ENCODE peak calls at places on chromosome 12, in four cellular contexts. One of them, this sample, is unnamed.

GRCh38 chr12:65813983-65814382 is 10.3 kb upstream of the HMGA2 start:
- DNase-seq in dermis blood vessel endothelial cell: no peak
- DNase-seq in dermis microvascular lymphatic vessel endothelial cell: no peak
- DNase-seq in Panc1: no peak
- DNase-seq in this sample: no peak

GRCh38 chr12:111692575-111693210 is 6.8 kb downstream of the ACAD10 start:
- DNase-seq in dermis blood vessel endothelial cell: peak
- DNase-seq in dermis microvascular lymphatic vessel endothelial cell: no peak
- DNase-seq in Panc1: no peak
- DNase-seq in this sample: no peak

GRCh38 chr12:104177663-104178501 is 37.7 kb upstream of the TXNRD1 start:
- DNase-seq in dermis microvascular lymphatic vessel endothelial cell: no peak
- DNase-seq in Panc1: no peak
- DNase-seq in dermis blood vessel endothelial cell: peak
- DNase-seq in this sample: peak

GRCh38 chr12:115799610-115800009 is 477.9 kb downstream of the MED13L start:
- DNase-seq in Panc1: no peak
- DNase-seq in dermis microvascular lymphatic vessel endothelial cell: no peak
- DNase-seq in dermis blood vessel endothelial cell: no peak
- DNase-seq in this sample: no peak

GRCh38 chr12:116934908-116935698 is 24.4 kb downstream of the FBXW8 start:
- DNase-seq in Panc1: no peak
- DNase-seq in dermis blood vessel endothelial cell: peak
- DNase-seq in dermis microvascular lymphatic vessel endothelial cell: no peak
- DNase-seq in this sample: no peak

GRCh38 chr12:121295746-121296617 is 527 bp downstream of the CAMKK2 start:
- DNase-seq in dermis microvascular lymphatic vessel endothelial cell: no peak
- DNase-seq in Panc1: no peak
- DNase-seq in dermis blood vessel endothelial cell: peak
- DNase-seq in this sample: no peak

GRCh38 chr12:27602516-27602915 is 78.5 kb downstream of the PPFIBP1 start:
- DNase-seq in Panc1: no peak
- DNase-seq in dermis blood vessel endothelial cell: no peak
- DNase-seq in dermis microvascular lymphatic vessel endothelial cell: no peak
- DNase-seq in this sample: no peak

GRCh38 chr12:29610473-29611174 is 113.1 kb upstream of the OVCH1 start:
- DNase-seq in dermis microvascular lymphatic vessel endothelial cell: no peak
- DNase-seq in dermis blood vessel endothelial cell: no peak
- DNase-seq in Panc1: no peak
- DNase-seq in this sample: no peak

GRCh38 chr12:49515266-49515665 is 23.6 kb upstream of the KCNH3 start:
- DNase-seq in Panc1: peak
- DNase-seq in dermis microvascular lymphatic vessel endothelial cell: no peak
- DNase-seq in dermis blood vessel endothelial cell: peak
- DNase-seq in this sample: peak

GRCh38 chr12:65163755-65164154 is 5.6 kb upstream of the LEMD3 start:
- DNase-seq in Panc1: no peak
- DNase-seq in dermis microvascular lymphatic vessel endothelial cell: no peak
- DNase-seq in dermis blood vessel endothelial cell: no peak
- DNase-seq in this sample: no peak

GRCh38 chr12:108861878-108862587 is 4.7 kb upstream of the SSH1 start:
- DNase-seq in Panc1: no peak
- DNase-seq in dermis microvascular lymphatic vessel endothelial cell: no peak
- DNase-seq in dermis blood vessel endothelial cell: no peak
- DNase-seq in this sample: no peak

GRCh38 chr12:38662851-38663250 is 242.5 kb downstream of the CPNE8 start:
- DNase-seq in dermis microvascular lymphatic vessel endothelial cell: no peak
- DNase-seq in Panc1: no peak
- DNase-seq in dermis blood vessel endothelial cell: no peak
- DNase-seq in this sample: no peak

GRCh38 chr12:76633415-76633814 is 73.8 kb upstream of the OSBPL8 start:
- DNase-seq in dermis blood vessel endothelial cell: peak
- DNase-seq in Panc1: no peak
- DNase-seq in dermis microvascular lymphatic vessel endothelial cell: peak
- DNase-seq in this sample: no peak

GRCh38 chr12:53381739-53382630 is 2.0 kb downstream of the SP1 start:
- DNase-seq in Panc1: no peak
- DNase-seq in dermis microvascular lymphatic vessel endothelial cell: no peak
- DNase-seq in dermis blood vessel endothelial cell: peak
- DNase-seq in this sample: peak

GRCh38 chr12:12480074-12480473 is 82.6 kb downstream of the DUSP16 start:
- DNase-seq in dermis blood vessel endothelial cell: no peak
- DNase-seq in Panc1: no peak
- DNase-seq in dermis microvascular lymphatic vessel endothelial cell: no peak
- DNase-seq in this sample: no peak

GRCh38 chr12:113088971-113089756 is 32.6 kb downstream of the DTX1 start:
- DNase-seq in Panc1: no peak
- DNase-seq in dermis microvascular lymphatic vessel endothelial cell: no peak
- DNase-seq in dermis blood vessel endothelial cell: no peak
- DNase-seq in this sample: no peak

GRCh38 chr12:904010-904414 is 45.5 kb downstream of the RAD52 start:
- DNase-seq in dermis blood vessel endothelial cell: peak
- DNase-seq in dermis microvascular lymphatic vessel endothelial cell: no peak
- DNase-seq in Panc1: no peak
- DNase-seq in this sample: no peak

GRCh38 chr12:126198966-126199692 is 1133.9 kb downstream of the AACS start:
- DNase-seq in Panc1: no peak
- DNase-seq in dermis microvascular lymphatic vessel endothelial cell: no peak
- DNase-seq in dermis blood vessel endothelial cell: no peak
- DNase-seq in this sample: no peak

GRCh38 chr12:93387780-93388179 is 10.1 kb downstream of the NUDT4 start:
- DNase-seq in dermis blood vessel endothelial cell: no peak
- DNase-seq in Panc1: no peak
- DNase-seq in dermis microvascular lymphatic vessel endothelial cell: no peak
- DNase-seq in this sample: no peak

GRCh38 chr12:41709012-41709411 is 435.7 kb downstream of the GXYLT1 start:
- DNase-seq in dermis blood vessel endothelial cell: no peak
- DNase-seq in dermis microvascular lymphatic vessel endothelial cell: no peak
- DNase-seq in Panc1: no peak
- DNase-seq in this sample: no peak

GRCh38 chr12:109524466-109525278 is 47.2 kb downstream of the UBE3B start:
- DNase-seq in dermis microvascular lymphatic vessel endothelial cell: no peak
- DNase-seq in Panc1: no peak
- DNase-seq in dermis blood vessel endothelial cell: no peak
- DNase-seq in this sample: no peak

GRCh38 chr12:54935235-54935951 is 49.2 kb downstream of the TESPA1 start:
- DNase-seq in dermis microvascular lymphatic vessel endothelial cell: no peak
- DNase-seq in Panc1: peak
- DNase-seq in dermis blood vessel endothelial cell: peak
- DNase-seq in this sample: peak

GRCh38 chr12:25034676-25035075 is 85.8 kb upstream of the BCAT1 start:
- DNase-seq in Panc1: no peak
- DNase-seq in dermis microvascular lymphatic vessel endothelial cell: peak
- DNase-seq in dermis blood vessel endothelial cell: no peak
- DNase-seq in this sample: no peak

GRCh38 chr12:106138279-106138645 is 492 bp downstream of the NUAK1 start:
- DNase-seq in dermis microvascular lymphatic vessel endothelial cell: no peak
- DNase-seq in dermis blood vessel endothelial cell: no peak
- DNase-seq in Panc1: no peak
- DNase-seq in this sample: no peak

GRCh38 chr12:122003646-122004611 is 17.8 kb upstream of the BCL7A start:
- DNase-seq in Panc1: no peak
- DNase-seq in dermis microvascular lymphatic vessel endothelial cell: no peak
- DNase-seq in dermis blood vessel endothelial cell: no peak
- DNase-seq in this sample: no peak

GRCh38 chr12:32025906-32026305 is 66.7 kb downstream of the RESF1 start:
- DNase-seq in Panc1: no peak
- DNase-seq in dermis blood vessel endothelial cell: no peak
- DNase-seq in dermis microvascular lymphatic vessel endothelial cell: no peak
- DNase-seq in this sample: no peak

GRCh38 chr12:49462103-49462739 is 76.6 kb upstream of the KCNH3 start:
- DNase-seq in dermis microvascular lymphatic vessel endothelial cell: peak
- DNase-seq in Panc1: no peak
- DNase-seq in dermis blood vessel endothelial cell: no peak
- DNase-seq in this sample: no peak

This sample was measured in SW 1271.